ENCODE peak calls at places on chromosomes 5 and 9, in four cellular contexts. One of them, this sample, is unnamed.

GRCh38 chr5:178057839-178058238 is 55.5 kb upstream of the N4BP3 start:
- DNase-seq in stimulated activated CD4-positive, alpha-beta T cell treated with anti-CD3 and anti-CD28 coated beads, Interleukin-1b, Interleukin-23, amount 100 ng/mL, for 1 hour: no peak
- DNase-seq in type B pancreatic cell: no peak
- DNase-seq in ureter: no peak
- DNase-seq in this sample: no peak

GRCh38 chr5:32143991-32144636 is 30.0 kb downstream of the GOLPH3 start:
- DNase-seq in type B pancreatic cell: no peak
- DNase-seq in stimulated activated CD4-positive, alpha-beta T cell treated with anti-CD3 and anti-CD28 coated beads, Interleukin-1b, Interleukin-23, amount 100 ng/mL, for 1 hour: no peak
- DNase-seq in ureter: no peak
- DNase-seq in this sample: no peak

GRCh38 chr9:121895274-121895835 is 197.8 kb downstream of the TTLL11 start:
- DNase-seq in type B pancreatic cell: no peak
- DNase-seq in stimulated activated CD4-positive, alpha-beta T cell treated with anti-CD3 and anti-CD28 coated beads, Interleukin-1b, Interleukin-23, amount 100 ng/mL, for 1 hour: no peak
- DNase-seq in ureter: no peak
- DNase-seq in this sample: no peak

GRCh38 chr9:81032030-81032572 is 657.2 kb downstream of the TLE1 start:
- DNase-seq in type B pancreatic cell: no peak
- DNase-seq in stimulated activated CD4-positive, alpha-beta T cell treated with anti-CD3 and anti-CD28 coated beads, Interleukin-1b, Interleukin-23, amount 100 ng/mL, for 1 hour: no peak
- DNase-seq in ureter: no peak
- DNase-seq in this sample: no peak

GRCh38 chr5:40733842-40734563 is 21.8 kb downstream of the TTC33 start:
- DNase-seq in ureter: no peak
- DNase-seq in type B pancreatic cell: no peak
- DNase-seq in stimulated activated CD4-positive, alpha-beta T cell treated with anti-CD3 and anti-CD28 coated beads, Interleukin-1b, Interleukin-23, amount 100 ng/mL, for 1 hour: no peak
- DNase-seq in this sample: no peak

GRCh38 chr9:34983209-34983608 is 6.3 kb upstream of the DNAJB5 start:
- DNase-seq in stimulated activated CD4-positive, alpha-beta T cell treated with anti-CD3 and anti-CD28 coated beads, Interleukin-1b, Interleukin-23, amount 100 ng/mL, for 1 hour: no peak
- DNase-seq in type B pancreatic cell: no peak
- DNase-seq in ureter: no peak
- DNase-seq in this sample: no peak

GRCh38 chr9:131036529-131037335 is 27.8 kb downstream of the LAMC3 start:
- DNase-seq in stimulated activated CD4-positive, alpha-beta T cell treated with anti-CD3 and anti-CD28 coated beads, Interleukin-1b, Interleukin-23, amount 100 ng/mL, for 1 hour: no peak
- DNase-seq in type B pancreatic cell: no peak
- DNase-seq in ureter: no peak
- DNase-seq in this sample: no peak

GRCh38 chr5:132134384-132134783 is 60.8 kb downstream of the CSF2 start:
- DNase-seq in ureter: no peak
- DNase-seq in type B pancreatic cell: no peak
- DNase-seq in stimulated activated CD4-positive, alpha-beta T cell treated with anti-CD3 and anti-CD28 coated beads, Interleukin-1b, Interleukin-23, amount 100 ng/mL, for 1 hour: no peak
- DNase-seq in this sample: no peak

GRCh38 chr9:6184749-6185645 is 30.6 kb upstream of the IL33 start:
- DNase-seq in stimulated activated CD4-positive, alpha-beta T cell treated with anti-CD3 and anti-CD28 coated beads, Interleukin-1b, Interleukin-23, amount 100 ng/mL, for 1 hour: no peak
- DNase-seq in ureter: no peak
- DNase-seq in type B pancreatic cell: no peak
- DNase-seq in this sample: no peak

GRCh38 chr5:87827561-87827960 is 414.8 kb upstream of the CCNH start:
- DNase-seq in stimulated activated CD4-positive, alpha-beta T cell treated with anti-CD3 and anti-CD28 coated beads, Interleukin-1b, Interleukin-23, amount 100 ng/mL, for 1 hour: no peak
- DNase-seq in type B pancreatic cell: no peak
- DNase-seq in ureter: no peak
- DNase-seq in this sample: no peak

GRCh38 chr9:36738318-36738975 is 165.8 kb downstream of the MELK start:
- DNase-seq in stimulated activated CD4-positive, alpha-beta T cell treated with anti-CD3 and anti-CD28 coated beads, Interleukin-1b, Interleukin-23, amount 100 ng/mL, for 1 hour: no peak
- DNase-seq in type B pancreatic cell: no peak
- DNase-seq in ureter: no peak
- DNase-seq in this sample: no peak

GRCh38 chr9:108634164-108634563 is 221.6 kb downstream of the ACTL7B start:
- DNase-seq in ureter: no peak
- DNase-seq in type B pancreatic cell: no peak
- DNase-seq in stimulated activated CD4-positive, alpha-beta T cell treated with anti-CD3 and anti-CD28 coated beads, Interleukin-1b, Interleukin-23, amount 100 ng/mL, for 1 hour: no peak
- DNase-seq in this sample: no peak

GRCh38 chr5:75601996-75602395 is 9.3 kb upstream of the ANKDD1B start:
- DNase-seq in ureter: no peak
- DNase-seq in stimulated activated CD4-positive, alpha-beta T cell treated with anti-CD3 and anti-CD28 coated beads, Interleukin-1b, Interleukin-23, amount 100 ng/mL, for 1 hour: no peak
- DNase-seq in type B pancreatic cell: no peak
- DNase-seq in this sample: no peak

GRCh38 chr9:101860920-101861319 is 122.5 kb upstream of the GRIN3A start:
- DNase-seq in stimulated activated CD4-positive, alpha-beta T cell treated with anti-CD3 and anti-CD28 coated beads, Interleukin-1b, Interleukin-23, amount 100 ng/mL, for 1 hour: no peak
- DNase-seq in ureter: no peak
- DNase-seq in type B pancreatic cell: no peak
- DNase-seq in this sample: no peak

GRCh38 chr9:72169185-72169584 is 19.9 kb downstream of the GDA start:
- DNase-seq in stimulated activated CD4-positive, alpha-beta T cell treated with anti-CD3 and anti-CD28 coated beads, Interleukin-1b, Interleukin-23, amount 100 ng/mL, for 1 hour: no peak
- DNase-seq in ureter: no peak
- DNase-seq in type B pancreatic cell: no peak
- DNase-seq in this sample: no peak

GRCh38 chr9:3434594-3434993 is 91.2 kb downstream of the RFX3 start:
- DNase-seq in ureter: no peak
- DNase-seq in type B pancreatic cell: no peak
- DNase-seq in stimulated activated CD4-positive, alpha-beta T cell treated with anti-CD3 and anti-CD28 coated beads, Interleukin-1b, Interleukin-23, amount 100 ng/mL, for 1 hour: no peak
- DNase-seq in this sample: no peak

GRCh38 chr9:90900130-90900529 is 98.5 kb downstream of the SYK start:
- DNase-seq in ureter: no peak
- DNase-seq in stimulated activated CD4-positive, alpha-beta T cell treated with anti-CD3 and anti-CD28 coated beads, Interleukin-1b, Interleukin-23, amount 100 ng/mL, for 1 hour: no peak
- DNase-seq in type B pancreatic cell: no peak
- DNase-seq in this sample: no peak

GRCh38 chr5:134492568-134492967 is 32.9 kb upstream of the JADE2 start:
- DNase-seq in stimulated activated CD4-positive, alpha-beta T cell treated with anti-CD3 and anti-CD28 coated beads, Interleukin-1b, Interleukin-23, amount 100 ng/mL, for 1 hour: no peak
- DNase-seq in type B pancreatic cell: no peak
- DNase-seq in ureter: no peak
- DNase-seq in this sample: no peak

GRCh38 chr5:180771839-180772238 is 30.8 kb downstream of the MGAT1 start:
- DNase-seq in stimulated activated CD4-positive, alpha-beta T cell treated with anti-CD3 and anti-CD28 coated beads, Interleukin-1b, Interleukin-23, amount 100 ng/mL, for 1 hour: no peak
- DNase-seq in ureter: no peak
- DNase-seq in type B pancreatic cell: no peak
- DNase-seq in this sample: no peak

GRCh38 chr5:179827684-179828083 is 7.0 kb downstream of the SQSTM1 start:
- DNase-seq in stimulated activated CD4-positive, alpha-beta T cell treated with anti-CD3 and anti-CD28 coated beads, Interleukin-1b, Interleukin-23, amount 100 ng/mL, for 1 hour: no peak
- DNase-seq in type B pancreatic cell: no peak
- DNase-seq in ureter: no peak
- DNase-seq in this sample: no peak

GRCh38 chr5:73918791-73919221 is 292.8 kb downstream of the ARHGEF28 start:
- DNase-seq in ureter: no peak
- DNase-seq in type B pancreatic cell: no peak
- DNase-seq in stimulated activated CD4-positive, alpha-beta T cell treated with anti-CD3 and anti-CD28 coated beads, Interleukin-1b, Interleukin-23, amount 100 ng/mL, for 1 hour: no peak
- DNase-seq in this sample: no peak

GRCh38 chr5:92544042-92544441 is 1037.0 kb downstream of the NR2F1-AS1 start:
- DNase-seq in stimulated activated CD4-positive, alpha-beta T cell treated with anti-CD3 and anti-CD28 coated beads, Interleukin-1b, Interleukin-23, amount 100 ng/mL, for 1 hour: no peak
- DNase-seq in type B pancreatic cell: no peak
- DNase-seq in ureter: no peak
- DNase-seq in this sample: no peak

GRCh38 chr5:151465476-151465875 is 18.1 kb downstream of the SLC36A1 start:
- DNase-seq in type B pancreatic cell: no peak
- DNase-seq in ureter: no peak
- DNase-seq in stimulated activated CD4-positive, alpha-beta T cell treated with anti-CD3 and anti-CD28 coated beads, Interleukin-1b, Interleukin-23, amount 100 ng/mL, for 1 hour: no peak
- DNase-seq in this sample: no peak